ENCODE peak calls at places on chromosome X, in eight cellular contexts. Z is Peyer's patch; W is IMR-90; U is CD4-positive, alpha-beta memory T cell; V is CD4-positive, alpha-beta T cell; J is cardiac muscle cell; T is testis; K is GM23248. Q is an unnamed sample. For H3K9me3, the result is how much of the 10 kb centered on the place peaks cover.

GRCh38 chrX:15683193-15683592 is 18.6 kb upstream of the CLTRN start:
- DNase-seq in K (no peak), Z (no peak), V (no peak), T (no peak), J (no peak), U (no peak), W (no peak), Q (no peak)

GRCh38 chrX:119537487-119537886 is 27.7 kb downstream of the STEEP1 start:
- DNase-seq in K (no peak), T (no peak), U (no peak), J (no peak), W (no peak), Z (no peak), V (no peak), Q (no peak)

GRCh38 chrX:108163333-108164082 is 71.9 kb downstream of the ATG4A start:
- DNase-seq in V (no peak), T (no peak), K (no peak), U (no peak), Z (no peak), W (no peak), J (no peak), Q (no peak)

GRCh38 chrX:43679778-43680177 is 23.7 kb downstream of the MAOA start:
- DNase-seq in K (no peak), W (no peak), T (no peak), J (no peak), U (no peak), Z (no peak), V (no peak), Q (no peak)

GRCh38 chrX:153057281-153057680 is 1.0 kb downstream of the PNMA3 start:
- DNase-seq in V (no peak), J (no peak), W (no peak), T (no peak), Z (no peak), U (no peak), K (no peak), Q (no peak)

GRCh38 chrX:31099536-31100090 is 27.8 kb upstream of the FTHL17 start:
- DNase-seq in J (no peak), V (no peak), Z (no peak), W (no peak), K (no peak), U (no peak), T (no peak), Q (no peak)

GRCh38 chrX:5775985-5776384 is 452.7 kb downstream of the NLGN4X start:
- DNase-seq in K (no peak), W (no peak), V (no peak), U (no peak), T (no peak), J (no peak), Z (no peak), Q (no peak)

GRCh38 chrX:40169193-40170086 is 71.7 kb upstream of the BCOR start:
- DNase-seq in T (peak), Z (no peak), V (peak), J (peak), K (no peak), U (peak), W (peak), Q (no peak)

GRCh38 chrX:102765217-102765616 is 44.7 kb downstream of the GPRASP3 start:
- DNase-seq in V (no peak), J (no peak), W (peak), K (peak), T (no peak), Z (no peak), U (no peak), Q (no peak)

GRCh38 chrX:981791-982626 is 230.4 kb downstream of the CRLF2 start:
- DNase-seq in V (no peak), U (no peak), T (no peak), Z (no peak), W (no peak), J (no peak), K (no peak), Q (no peak)

DNA sequence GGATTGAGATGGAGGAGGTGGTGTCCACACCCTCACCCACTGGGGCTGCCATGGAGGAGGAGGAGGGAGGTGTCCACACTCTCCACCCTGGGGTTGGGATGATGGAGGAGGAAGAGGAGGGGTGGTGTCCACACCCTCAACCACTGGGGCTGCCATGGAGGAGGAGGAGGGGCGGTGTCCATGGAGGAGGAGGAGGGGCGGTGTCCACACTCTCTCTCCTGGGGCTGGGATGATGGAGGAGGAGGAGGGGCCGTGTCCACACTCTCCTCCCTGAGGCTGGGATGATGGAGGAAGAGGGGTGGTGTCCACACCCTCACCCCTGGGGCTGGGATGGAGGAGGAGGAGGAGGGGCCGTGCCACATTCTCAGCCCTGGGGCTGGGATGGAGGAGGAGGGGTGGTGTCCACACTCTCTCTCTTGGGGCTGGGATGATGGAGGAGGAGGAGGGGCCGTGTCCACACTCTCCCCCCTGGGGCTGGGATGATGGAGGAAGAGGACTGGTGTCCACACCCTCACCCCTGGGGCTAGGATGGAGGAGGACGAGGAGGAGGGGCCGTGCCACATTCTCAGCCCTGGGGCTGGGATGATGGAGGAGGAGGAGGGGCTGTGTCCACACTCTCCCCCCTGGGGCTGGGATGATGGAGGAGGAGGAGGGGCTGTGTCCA is 231.7 kb downstream of the CRLF2 start:
- DNase-seq in K (no peak), Z (no peak), J (no peak), T (no peak), V (no peak), U (no peak), W (no peak), Q (no peak)
- H3K9me3 ChIP-seq in K (under half), Z (under half), J (under half), T (under half), V (under half), U (under half), W (under half), Q (under half)

DNA sequence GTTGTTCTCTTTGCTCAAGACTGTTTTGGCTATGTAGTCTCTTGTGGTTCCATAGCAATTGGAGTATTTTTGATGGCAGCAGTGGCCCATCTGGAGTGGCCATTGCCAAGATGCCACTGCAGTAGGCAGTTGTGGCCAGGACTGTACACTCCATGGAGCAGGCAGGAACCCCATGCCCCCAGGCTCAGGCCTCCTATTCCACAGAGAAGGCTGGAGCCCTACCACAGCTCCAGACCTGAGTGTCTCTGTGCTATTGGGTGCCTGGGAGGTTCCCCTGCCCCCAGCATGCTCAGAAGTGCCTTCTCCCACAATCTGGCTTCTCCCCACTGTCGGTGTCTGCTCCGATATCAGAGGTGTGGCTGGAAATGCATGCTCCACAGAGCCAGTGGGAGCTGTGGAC is 46.9 kb upstream of the UBE2NL start:
- DNase-seq in T (no peak), Z (no peak), V (no peak), J (no peak), K (no peak), W (no peak), U (no peak), Q (no peak)
- H3K9me3 ChIP-seq in T (under half), Z (under half), V (under half), J (under half), K (under half), W (under half), U (under half), Q (under half)

GRCh38 chrX:146604196-146604595 is 205.4 kb upstream of the CXorf51B start:
- DNase-seq in Z (no peak), T (no peak), J (no peak), K (no peak), U (no peak), V (no peak), W (no peak), Q (no peak)
- H3K9me3 ChIP-seq in Z (under half), T (under half), J (under half), K (under half), U (under half), V (under half), W (under half), Q (under half)

GRCh38 chrX:55619547-55619946 is 3.7 kb upstream of the FOXR2 start:
- DNase-seq in U (no peak), K (no peak), Z (no peak), J (no peak), V (no peak), T (no peak), W (no peak), Q (no peak)
- H3K9me3 ChIP-seq in U (under half), K (under half), Z (under half), J (under half), V (under half), T (under half), W (under half), Q (under half)

GRCh38 chrX:47873123-47873522 is 36.4 kb downstream of the ZNF81 start:
- DNase-seq in U (no peak), W (no peak), J (no peak), T (no peak), Z (no peak), K (no peak), V (no peak), Q (no peak)

GRCh38 chrX:47880927-47881326 is 44.2 kb downstream of the ZNF81 start:
- DNase-seq in J (no peak), Z (no peak), U (no peak), V (no peak), K (no peak), T (no peak), W (no peak), Q (no peak)

GRCh38 chrX:47877327-47877726 is 40.6 kb downstream of the ZNF81 start:
- DNase-seq in W (no peak), J (no peak), T (no peak), Z (no peak), V (no peak), K (no peak), U (no peak), Q (no peak)

GRCh38 chrX:47879447-47879846 is 42.7 kb downstream of the ZNF81 start:
- DNase-seq in T (no peak), J (no peak), W (no peak), U (no peak), Z (no peak), V (no peak), K (no peak), Q (no peak)

DNA sequence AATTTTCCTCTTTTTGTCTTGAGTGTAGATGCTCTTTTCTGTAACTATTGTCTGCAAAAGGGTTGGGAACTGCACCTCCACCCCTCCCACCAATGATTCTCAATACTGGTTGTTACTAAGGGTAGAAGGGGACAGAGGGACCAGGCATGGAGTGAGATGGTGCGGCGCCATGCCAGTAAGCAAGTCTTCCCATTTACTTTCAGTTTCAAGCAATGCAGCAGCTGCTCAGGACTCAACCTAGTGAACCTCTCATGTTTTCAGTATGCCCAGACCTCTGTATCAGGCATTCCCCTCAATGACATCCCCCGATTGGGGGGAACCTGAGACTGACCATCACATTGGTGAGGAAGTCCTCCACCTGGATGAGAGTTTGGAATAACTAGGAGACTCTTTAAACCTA is 41.5 kb downstream of the ZNF81 start:
- DNase-seq in Z (no peak), U (no peak), J (no peak), T (no peak), K (no peak), V (no peak), W (no peak), Q (no peak)
- H3K9me3 ChIP-seq in Z (under half), U (under half), J (under half), T (under half), K (under half), V (under half), W (under half), Q (under half)

GRCh38 chrX:19094654-19095053 is 27.6 kb downstream of the ADGRG2 start:
- DNase-seq in U (no peak), K (no peak), Z (no peak), T (peak), J (peak), V (no peak), W (no peak), Q (no peak)
- H3K9me3 ChIP-seq in U (under half), K (under half), Z (under half), T (under half), J (under half), V (under half), W (under half), Q (under half)

Q was measured in lung.